ENCODE peak calls at places on chromosomes 6 and 20, in five cellular contexts. E is A549, U is upper lobe of right lung, N is fibroblast of lung, V is body of pancreas. S is an unnamed sample.
A peak's percentile ranks its signal among the peaks of the same experiment; 100 is the strongest.

GRCh38 chr6:170067923-170068360 is 222.9 kb downstream of the DLL1 start:
- DNase-seq in E (no peak), U (peak; percentile 56), N (no peak), V (peak; percentile 7), S (no peak)

GRCh38 chr6:119012521-119012920 is 65.9 kb downstream of the FAM184A start:
- DNase-seq in E (no peak), U (no peak), N (no peak), V (no peak), S (no peak)

GRCh38 chr6:7697820-7698623 is 27.9 kb upstream of the BMP6 start:
- DNase-seq in E (peak; percentile 96), U (no peak), N (peak; percentile 93), V (no peak), S (no peak)

GRCh38 chr6:89044988-89045387 is 35.6 kb upstream of the PNRC1 start:
- DNase-seq in E (no peak), U (no peak), N (no peak), V (no peak), S (no peak)

GRCh38 chr6:89853068-89853467 is 23.4 kb downstream of the CASP8AP2 start:
- DNase-seq in E (no peak), U (no peak), N (no peak), V (no peak), S (no peak)

GRCh38 chr6:134750669-134751068 is 199.2 kb downstream of the ALDH8A1 start:
- DNase-seq in E (no peak), U (no peak), N (no peak), V (no peak), S (no peak)

GRCh38 chr20:43915209-43916072 is 789 bp downstream of the TOX2 start:
- DNase-seq in E (no peak), U (no peak), N (peak; percentile 29), V (no peak), S (peak; percentile 19)

GRCh38 chr20:6590891-6591679 is 176.4 kb upstream of the BMP2 start:
- DNase-seq in E (no peak), U (no peak), N (peak; percentile 77), V (no peak), S (no peak)

GRCh38 chr6:1825926-1826325 is 216.2 kb downstream of the FOXC1 start:
- DNase-seq in E (no peak), U (no peak), N (no peak), V (no peak), S (no peak)

GRCh38 chr6:5695260-5696245 is 311.2 kb downstream of the NRN1 start:
- DNase-seq in E (no peak), U (no peak), N (peak; percentile 59), V (no peak), S (no peak)

GRCh38 chr6:40353197-40353966 is 233.8 kb downstream of the LRFN2 start:
- DNase-seq in E (no peak), U (no peak), N (no peak), V (no peak), S (no peak)

GRCh38 chr6:80489911-80490635 is 383.6 kb downstream of the BCKDHB start:
- DNase-seq in E (no peak), U (no peak), N (no peak), V (no peak), S (no peak)

GRCh38 chr20:58017237-58017969 is 211.1 kb downstream of the ANKRD60 start:
- DNase-seq in E (peak; percentile 94), U (no peak), N (no peak), V (peak; percentile 85), S (peak; percentile 16)

GRCh38 chr6:163290545-163291274 is 123.8 kb upstream of the QKI start:
- DNase-seq in E (no peak), U (no peak), N (no peak), V (no peak), S (no peak)

GRCh38 chr20:62079166-62079565 is 13.5 kb upstream of the TAF4 start:
- DNase-seq in E (no peak), U (no peak), N (no peak), V (no peak), S (no peak)

GRCh38 chr6:98824163-98824906 is 10.0 kb upstream of the POU3F2 start:
- DNase-seq in E (no peak), U (peak; percentile 64), N (no peak), V (no peak), S (peak; percentile 26)

GRCh38 chr20:4247261-4247660 is 231.9 kb upstream of the RNF24 start:
- DNase-seq in E (no peak), U (no peak), N (no peak), V (no peak), S (no peak)

GRCh38 chr6:39256294-39256693 is 27.0 kb upstream of the KCNK5 start:
- DNase-seq in E (no peak), U (no peak), N (no peak), V (no peak), S (no peak)

GRCh38 chr6:143097224-143097795 is 36.6 kb downstream of the AIG1 start:
- DNase-seq in E (no peak), U (no peak), N (no peak), V (no peak), S (no peak)

GRCh38 chr6:12149944-12150510 is 137.9 kb downstream of the HIVEP1 start:
- DNase-seq in E (no peak), U (no peak), N (no peak), V (no peak), S (no peak)

GRCh38 chr6:12152023-12152960 is 137.9 kb upstream of the EDN1 start:
- DNase-seq in E (no peak), U (no peak), N (no peak), V (no peak), S (no peak)

GRCh38 chr6:12151433-12151820 is 138.7 kb upstream of the EDN1 start:
- DNase-seq in E (no peak), U (no peak), N (no peak), V (no peak), S (no peak)

GRCh38 chr6:12148841-12149240 is 136.7 kb downstream of the HIVEP1 start:
- DNase-seq in E (no peak), U (no peak), N (no peak), V (no peak), S (no peak)

GRCh38 chr6:12150812-12151432 is 138.8 kb downstream of the HIVEP1 start:
- DNase-seq in E (peak; percentile 48), U (peak; percentile 62), N (no peak), V (no peak), S (no peak)
- TF ChIP-seq CTCF in E (peak; percentile 70), U (peak; percentile 31), N (no peak), V (peak; percentile 37), S (peak; percentile 72)

GRCh38 chr6:24517659-24518538 is 23.1 kb downstream of the ALDH5A1 start:
- DNase-seq in E (no peak), U (no peak), N (no peak), V (no peak), S (no peak)

GRCh38 chr6:24524329-24524728 is 29.6 kb downstream of the ALDH5A1 start:
- DNase-seq in E (no peak), U (no peak), N (no peak), V (no peak), S (no peak)

GRCh38 chr6:24522821-24523175 is 28.0 kb downstream of the ALDH5A1 start:
- DNase-seq in E (no peak), U (no peak), N (no peak), V (no peak), S (no peak)

GRCh38 chr6:24522090-24522820 is 27.5 kb downstream of the ALDH5A1 start:
- DNase-seq in E (no peak), U (no peak), N (no peak), V (no peak), S (no peak)

GRCh38 chr6:24520929-24521546 is 26.3 kb downstream of the ALDH5A1 start:
- DNase-seq in E (peak; percentile 48), U (peak; percentile 77), N (peak; percentile 18), V (peak; percentile 40), S (peak; percentile 40)
- TF ChIP-seq CTCF in E (peak; percentile 50), U (peak; percentile 65), N (peak; percentile 71), V (peak; percentile 30), S (peak; percentile 64)

DNA sequence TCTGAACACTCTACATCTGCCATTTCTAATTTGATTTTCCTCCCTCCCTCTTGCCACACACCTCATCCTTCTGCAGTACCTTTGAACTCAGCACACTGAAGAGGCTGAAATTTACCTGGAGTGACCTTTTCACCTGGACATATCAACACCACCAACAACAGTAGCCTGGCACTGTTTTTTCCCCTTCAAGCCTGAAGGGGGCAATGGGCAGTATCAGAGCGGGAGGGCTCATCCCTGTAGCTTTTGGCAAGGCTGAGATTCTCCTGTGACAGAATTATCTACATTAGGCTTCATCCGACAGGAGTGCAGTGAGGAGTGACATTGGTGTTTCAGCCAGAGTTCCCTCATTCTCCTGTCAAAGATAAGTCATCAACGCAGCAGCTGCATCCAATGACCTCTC is 312.8 kb upstream of the SPTLC3 start:
- DNase-seq in E (no peak), U (no peak), N (no peak), V (no peak), S (no peak)
- TF ChIP-seq CTCF in E (no peak), U (no peak), N (no peak), V (no peak), S (no peak)

GRCh38 chr6:166456360-166457156 is 73.8 kb upstream of the MPC1 start:
- DNase-seq in E (peak; percentile 9), U (no peak), N (peak; percentile 8), V (no peak), S (no peak)
- TF ChIP-seq CTCF in E (no peak), U (peak; percentile 38), N (no peak), V (peak; percentile 40), S (peak; percentile 30)

GRCh38 chr6:110996661-110997060 is 14.8 kb downstream of the RPF2 start:
- DNase-seq in E (no peak), U (no peak), N (no peak), V (no peak), S (no peak)

DNA sequence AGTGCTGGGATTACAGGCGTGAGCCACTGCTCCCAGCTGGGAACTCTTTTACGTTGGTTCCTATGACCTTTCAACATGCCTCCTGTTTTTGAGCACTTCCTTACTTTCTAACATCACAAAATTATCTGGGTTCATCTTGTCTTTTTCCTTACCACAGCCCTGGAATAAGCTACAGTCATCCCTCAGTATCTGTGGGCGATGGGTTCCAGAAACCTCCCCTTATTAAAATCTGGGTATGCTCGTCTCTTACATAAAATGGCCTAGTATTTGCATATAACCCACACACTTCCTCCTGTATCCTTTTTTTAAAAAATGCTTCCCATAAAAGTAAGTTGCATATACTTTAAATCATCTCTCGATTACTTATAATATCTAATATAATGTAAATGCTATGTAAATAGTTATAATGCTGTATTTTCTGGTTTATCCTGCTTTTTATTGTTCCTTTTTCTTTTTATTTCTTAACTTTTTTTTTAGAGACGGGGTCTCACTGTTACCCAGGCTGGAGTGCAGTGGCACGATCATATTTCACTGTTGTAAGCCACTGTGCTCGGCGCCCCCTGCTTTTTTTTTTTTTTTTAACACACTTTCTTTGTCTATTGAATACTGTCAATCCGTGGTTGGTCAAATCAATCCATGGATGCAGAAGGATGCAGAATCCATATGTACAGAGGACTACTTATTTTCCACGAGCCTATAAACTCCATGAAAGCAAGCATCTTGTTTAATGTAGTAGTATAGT is 9.2 kb downstream of the RPF2 start:
- DNase-seq in E (no peak), U (no peak), N (no peak), V (no peak), S (no peak)
- TF ChIP-seq CTCF in E (peak; percentile 32), U (no peak), N (no peak), V (no peak), S (no peak)

S was measured in neural crest cell.